ENCODE peak calls at places on chromosomes 5 and 9, in five cellular contexts. One of them, this sample, is unnamed.

GRCh38 chr5:171863928-171864327 is 78.3 kb downstream of the SMIM23 start:
- DNase-seq in K562: no peak
- DNase-seq in HepG2: no peak
- DNase-seq in GM12878: no peak
- DNase-seq in H1: no peak
- DNase-seq in this sample: no peak

GRCh38 chr5:96692436-96692835 is 30.3 kb downstream of the CAST start:
- DNase-seq in H1: no peak
- DNase-seq in HepG2: no peak
- DNase-seq in K562: no peak
- DNase-seq in GM12878: no peak
- DNase-seq in this sample: no peak

GRCh38 chr5:165508286-165508685 is 2002.9 kb downstream of the MAT2B start:
- DNase-seq in H1: no peak
- DNase-seq in K562: no peak
- DNase-seq in GM12878: no peak
- DNase-seq in HepG2: no peak
- DNase-seq in this sample: peak

GRCh38 chr5:157308826-157309465 is 43.0 kb downstream of the CYFIP2 start:
- DNase-seq in GM12878: peak
- DNase-seq in K562: no peak
- DNase-seq in HepG2: no peak
- DNase-seq in H1: no peak
- DNase-seq in this sample: peak

GRCh38 chr9:15277400-15278137 is 29.4 kb downstream of the TTC39B start:
- DNase-seq in K562: no peak
- DNase-seq in H1: no peak
- DNase-seq in HepG2: peak
- DNase-seq in GM12878: no peak
- DNase-seq in this sample: peak

GRCh38 chr9:100222674-100223073 is 123.6 kb downstream of the INVS start:
- DNase-seq in K562: no peak
- DNase-seq in H1: no peak
- DNase-seq in HepG2: no peak
- DNase-seq in GM12878: no peak
- DNase-seq in this sample: peak

GRCh38 chr9:107410045-107410819 is 79.3 kb downstream of the KLF4 start:
- DNase-seq in HepG2: no peak
- DNase-seq in K562: no peak
- DNase-seq in GM12878: no peak
- DNase-seq in H1: no peak
- DNase-seq in this sample: no peak

GRCh38 chr5:103327893-103328292 is 69.3 kb downstream of the MACIR start:
- DNase-seq in K562: no peak
- DNase-seq in H1: no peak
- DNase-seq in HepG2: no peak
- DNase-seq in GM12878: no peak
- DNase-seq in this sample: no peak

GRCh38 chr9:73024601-73025034 is 71.8 kb upstream of the ALDH1A1 start:
- DNase-seq in K562: peak
- DNase-seq in HepG2: no peak
- DNase-seq in GM12878: no peak
- DNase-seq in H1: no peak
- DNase-seq in this sample: no peak

GRCh38 chr9:127897194-127897692 is 2.2 kb downstream of the ST6GALNAC6 start:
- DNase-seq in HepG2: peak
- DNase-seq in GM12878: no peak
- DNase-seq in H1: no peak
- DNase-seq in K562: peak
- DNase-seq in this sample: peak

GRCh38 chr5:74401566-74402320 is 238.8 kb downstream of the ENC1 start:
- DNase-seq in H1: no peak
- DNase-seq in GM12878: no peak
- DNase-seq in K562: no peak
- DNase-seq in HepG2: no peak
- DNase-seq in this sample: no peak

DNA sequence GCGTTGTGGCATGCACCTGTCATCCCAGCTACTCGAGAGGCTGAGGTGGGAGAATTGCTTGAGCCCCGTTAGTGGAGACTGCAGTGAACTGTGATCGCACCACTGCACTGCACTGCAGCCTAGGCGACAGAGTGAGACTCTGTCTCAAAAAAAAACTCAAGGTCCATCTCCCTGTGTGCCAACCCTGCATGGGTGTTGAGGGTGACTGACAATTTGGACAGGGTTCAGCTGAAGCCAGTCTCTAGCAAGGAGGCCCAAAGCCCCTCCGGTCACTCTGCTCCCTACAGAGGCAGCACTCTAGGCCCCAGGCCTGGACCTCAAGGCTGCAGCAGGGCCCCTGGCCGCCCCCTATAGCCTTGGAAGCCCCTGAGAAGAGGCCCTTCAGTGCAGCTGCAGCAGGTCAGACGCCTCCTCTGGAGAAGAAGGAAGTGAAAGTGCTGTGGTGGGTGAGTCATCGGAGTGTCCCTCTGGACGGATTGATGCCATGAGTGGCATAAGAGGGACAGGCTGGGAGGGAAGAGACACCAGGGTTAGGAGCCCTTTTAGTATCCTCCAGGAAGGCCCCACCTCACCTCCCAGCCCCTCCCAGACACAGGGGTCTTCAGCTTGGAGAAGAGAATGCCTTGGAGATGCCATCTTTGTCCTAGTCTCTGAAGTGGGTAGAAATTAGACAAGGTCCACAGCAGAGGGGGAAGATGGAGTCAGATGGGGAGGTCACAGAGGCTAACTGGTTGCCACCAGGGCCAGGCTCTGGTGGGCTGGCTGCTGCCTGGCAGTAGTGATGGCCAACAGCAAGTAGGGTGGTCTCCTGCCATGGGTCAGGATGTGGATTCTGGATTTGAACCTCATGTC is 39.1 kb upstream of the NEK6 start:
- DNase-seq in HepG2: peak
- DNase-seq in GM12878: peak
- DNase-seq in K562: no peak
- DNase-seq in H1: no peak
- DNase-seq in this sample: no peak
- TF ChIP-seq CREB1 in HepG2: no peak
- TF ChIP-seq CREB1 in GM12878: no peak
- TF ChIP-seq CREB1 in K562: no peak
- TF ChIP-seq CREB1 in H1: no peak
- TF ChIP-seq CREB1 in this sample: no peak

DNA sequence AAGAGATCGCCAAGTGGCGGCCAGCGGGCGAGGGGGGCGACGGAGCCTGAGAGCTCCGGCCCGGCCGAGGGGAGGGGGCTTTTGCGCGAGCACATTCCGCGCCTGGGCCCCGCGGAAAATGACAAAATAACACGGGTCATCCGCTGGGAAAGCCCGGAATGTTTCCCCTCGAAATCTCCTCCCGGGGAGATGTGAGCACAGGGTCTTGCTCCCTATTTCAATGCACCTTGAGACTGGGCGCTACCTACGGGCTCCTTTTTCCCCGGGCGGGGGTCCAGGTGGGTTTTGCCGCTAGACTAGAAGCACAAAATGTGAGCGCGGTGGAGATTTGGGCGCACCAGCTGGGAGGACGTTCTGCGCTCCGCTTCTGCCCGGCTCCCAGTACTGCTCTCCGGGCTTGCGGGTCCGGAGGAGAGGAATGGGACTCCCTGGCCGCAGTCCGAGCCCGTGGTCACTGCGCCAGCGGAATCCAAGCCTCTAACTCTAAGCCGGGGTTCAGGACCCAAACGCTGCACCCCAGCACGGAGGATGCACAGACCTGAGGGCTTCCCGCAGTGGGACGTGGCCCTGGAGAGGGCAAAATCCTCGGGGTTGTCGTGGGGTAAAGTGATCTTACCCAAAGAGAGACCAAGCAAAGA is 2.8 kb upstream of the PRDM12 start:
- DNase-seq in HepG2: no peak
- DNase-seq in GM12878: no peak
- DNase-seq in K562: no peak
- DNase-seq in H1: no peak
- DNase-seq in this sample: peak
- TF ChIP-seq EZH2 in HepG2: peak
- TF ChIP-seq EZH2 in GM12878: no peak
- TF ChIP-seq EZH2 in K562: no peak
- TF ChIP-seq EZH2 in H1: no peak
- TF ChIP-seq EZH2 in this sample: peak

DNA sequence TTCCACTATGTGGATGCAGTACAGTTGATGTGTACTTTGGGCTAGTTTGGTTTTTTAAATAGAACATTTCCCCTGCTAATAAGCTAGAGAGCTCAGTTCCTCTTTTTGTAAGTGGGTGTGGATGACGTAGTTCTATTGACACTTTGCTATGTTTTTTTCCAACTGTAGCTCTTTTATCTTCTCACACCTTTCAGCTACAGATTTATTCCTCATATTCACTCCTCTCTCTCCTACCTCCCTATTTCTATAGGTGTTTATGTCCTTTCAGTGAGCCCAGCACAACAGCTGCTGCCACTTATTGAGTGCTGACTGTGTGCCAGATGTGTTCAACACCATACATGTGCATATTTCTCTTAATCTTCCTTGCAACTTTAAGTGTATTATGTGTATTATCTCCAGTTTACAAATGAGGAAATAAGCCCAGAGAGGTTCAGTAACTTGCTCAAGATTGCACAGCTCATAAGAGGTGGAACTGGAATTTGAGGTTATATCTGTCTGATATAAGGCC is 215.7 kb downstream of the SEMA6A start:
- DNase-seq in HepG2: no peak
- DNase-seq in GM12878: peak
- DNase-seq in K562: no peak
- DNase-seq in H1: no peak
- DNase-seq in this sample: no peak
- TF ChIP-seq CREB1 in HepG2: no peak
- TF ChIP-seq CREB1 in GM12878: peak
- TF ChIP-seq CREB1 in K562: no peak
- TF ChIP-seq CREB1 in H1: no peak
- TF ChIP-seq CREB1 in this sample: no peak

DNA sequence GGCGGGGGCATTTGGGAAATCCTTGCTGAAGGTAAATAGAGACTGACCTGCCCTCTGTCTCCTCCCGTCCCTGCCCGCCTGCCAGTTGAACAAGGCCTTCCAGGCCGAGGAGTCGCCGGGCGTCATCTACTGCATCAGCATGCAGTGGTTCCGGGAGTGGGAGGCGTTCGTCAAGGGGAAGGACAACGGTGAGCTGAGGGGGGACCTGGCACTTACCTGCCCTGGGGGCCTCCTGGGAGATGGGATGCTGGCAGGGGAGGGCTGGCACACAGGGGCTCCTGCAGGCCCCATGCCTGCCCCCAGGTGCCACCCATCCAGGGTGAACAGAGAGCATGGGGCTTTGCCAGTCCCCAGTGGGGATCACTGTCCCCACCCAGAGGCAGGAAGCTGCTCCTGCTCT is 43.0 kb downstream of the USP20 start:
- DNase-seq in H1: no peak
- DNase-seq in HepG2: no peak
- DNase-seq in K562: no peak
- DNase-seq in GM12878: no peak
- DNase-seq in this sample: no peak
- TF ChIP-seq EZH2 in H1: no peak
- TF ChIP-seq EZH2 in HepG2: no peak
- TF ChIP-seq EZH2 in K562: no peak
- TF ChIP-seq EZH2 in GM12878: no peak
- TF ChIP-seq EZH2 in this sample: no peak

GRCh38 chr5:136031713-136032112 is 2.9 kb downstream of the TGFBI start:
- DNase-seq in HepG2: no peak
- DNase-seq in H1: no peak
- DNase-seq in GM12878: no peak
- DNase-seq in K562: no peak
- DNase-seq in this sample: no peak

GRCh38 chr5:136034492-136034891 is 5.7 kb downstream of the TGFBI start:
- DNase-seq in HepG2: no peak
- DNase-seq in H1: no peak
- DNase-seq in GM12878: no peak
- DNase-seq in K562: no peak
- DNase-seq in this sample: no peak

GRCh38 chr5:136033848-136034247 is 5.1 kb downstream of the TGFBI start:
- DNase-seq in K562: no peak
- DNase-seq in H1: no peak
- DNase-seq in GM12878: no peak
- DNase-seq in HepG2: no peak
- DNase-seq in this sample: no peak

GRCh38 chr5:136032564-136032963 is 3.8 kb downstream of the TGFBI start:
- DNase-seq in H1: no peak
- DNase-seq in HepG2: peak
- DNase-seq in K562: no peak
- DNase-seq in GM12878: no peak
- DNase-seq in this sample: no peak

DNA sequence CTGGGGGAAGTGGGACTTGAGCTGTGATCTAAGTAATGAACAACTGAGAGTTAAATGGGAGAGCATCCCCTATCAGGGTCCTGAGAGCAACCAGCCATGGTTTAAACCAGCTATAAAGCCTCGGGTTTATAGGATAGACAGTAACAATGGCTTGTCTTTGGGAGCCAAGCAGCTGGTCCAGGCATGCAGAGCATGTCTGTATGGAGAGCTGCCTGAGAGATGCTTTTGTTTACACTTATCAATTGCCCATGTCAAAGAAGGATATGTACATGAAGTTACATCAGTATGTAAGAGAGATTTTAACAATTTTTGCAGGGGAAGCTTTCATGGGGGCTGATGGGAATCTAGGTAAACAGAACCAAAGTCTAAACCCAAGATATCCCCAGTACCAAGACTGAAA is 4.5 kb downstream of the TGFBI start:
- DNase-seq in K562: no peak
- DNase-seq in GM12878: no peak
- DNase-seq in H1: no peak
- DNase-seq in HepG2: no peak
- DNase-seq in this sample: no peak
- TF ChIP-seq CREB1 in K562: no peak
- TF ChIP-seq CREB1 in GM12878: no peak
- TF ChIP-seq CREB1 in H1: no peak
- TF ChIP-seq CREB1 in HepG2: no peak
- TF ChIP-seq CREB1 in this sample: no peak

GRCh38 chr5:173229966-173230740 is 4.9 kb downstream of the NKX2-5 start:
- DNase-seq in H1: no peak
- DNase-seq in HepG2: no peak
- DNase-seq in K562: no peak
- DNase-seq in GM12878: no peak
- DNase-seq in this sample: peak
- TF ChIP-seq EZH2 in H1: peak
- TF ChIP-seq EZH2 in HepG2: no peak
- TF ChIP-seq EZH2 in K562: no peak
- TF ChIP-seq EZH2 in GM12878: no peak
- TF ChIP-seq EZH2 in this sample: peak

GRCh38 chr5:100905259-100905914 is 2.3 kb upstream of the ST8SIA4 start:
- DNase-seq in GM12878: no peak
- DNase-seq in K562: no peak
- DNase-seq in HepG2: no peak
- DNase-seq in H1: no peak
- DNase-seq in this sample: no peak
- TF ChIP-seq CREB1 in GM12878: no peak
- TF ChIP-seq CREB1 in K562: no peak
- TF ChIP-seq CREB1 in HepG2: no peak
- TF ChIP-seq CREB1 in H1: no peak
- TF ChIP-seq CREB1 in this sample: no peak

GRCh38 chr5:173293817-173294672 is 34.2 kb downstream of the STC2 start:
- DNase-seq in GM12878: peak
- DNase-seq in K562: peak
- DNase-seq in H1: no peak
- DNase-seq in HepG2: peak
- DNase-seq in this sample: peak
- TF ChIP-seq EZH2 in GM12878: no peak
- TF ChIP-seq EZH2 in K562: no peak
- TF ChIP-seq EZH2 in H1: no peak
- TF ChIP-seq EZH2 in HepG2: no peak
- TF ChIP-seq EZH2 in this sample: no peak

This sample was measured in GM23338.